ENCODE peak calls at places on chromosomes 7 and 10, in four cellular contexts. B is fibroblast of lung, L is tibial artery, C is fibroblast of mammary gland. K is an unnamed sample.

GRCh38 chr10:61398730-61399129 is 54.5 kb downstream of the TMEM26 start:
- DNase-seq in L (no peak), C (no peak), B (no peak), K (peak)

GRCh38 chr10:26627320-26627719 is 70.2 kb upstream of the PDSS1 start:
- DNase-seq in B (no peak), L (no peak), C (peak), K (no peak)

GRCh38 chr7:133036290-133036689 is 45.6 kb downstream of the CHCHD3 start:
- DNase-seq in L (no peak), C (no peak), B (no peak), K (no peak)

GRCh38 chr7:117212969-117213877 is 109.6 kb downstream of the WNT2 start:
- DNase-seq in B (peak), L (peak), C (peak), K (peak)

GRCh38 chr7:130242198-130243014 is 24.3 kb upstream of the CPA2 start:
- DNase-seq in L (peak), C (peak), B (peak), K (peak)

GRCh38 chr10:53983431-53983830 is 817.6 kb downstream of the PCDH15 start:
- DNase-seq in L (no peak), B (no peak), C (no peak), K (no peak)

GRCh38 chr7:143279186-143280098 is 5.3 kb upstream of the TMEM139 start:
- DNase-seq in C (peak), L (no peak), B (peak), K (peak)

GRCh38 chr10:87775766-87776165 is 42.3 kb downstream of the ATAD1 start:
- DNase-seq in B (peak), C (peak), L (no peak), K (peak)

GRCh38 chr10:11885437-11886137 is 62.4 kb downstream of the PROSER2 start:
- DNase-seq in C (no peak), L (no peak), B (no peak), K (no peak)

GRCh38 chr10:21243748-21244257 is 281.7 kb downstream of the SKIDA1 start:
- DNase-seq in L (no peak), B (no peak), C (no peak), K (no peak)

GRCh38 chr10:87603196-87603595 is 56.5 kb upstream of the PAPSS2 start:
- DNase-seq in B (no peak), L (no peak), C (no peak), K (no peak)

GRCh38 chr7:158063850-158064610 is 523.6 kb downstream of the PTPRN2 start:
- DNase-seq in C (no peak), B (no peak), L (no peak), K (no peak)

GRCh38 chr10:11875183-11875498 is 52.0 kb downstream of the PROSER2 start:
- DNase-seq in C (no peak), L (no peak), B (peak), K (no peak)

GRCh38 chr10:125024496-125025234 is 82.7 kb downstream of the ZRANB1 start:
- DNase-seq in C (no peak), L (no peak), B (no peak), K (no peak)

GRCh38 chr10:102120142-102120986 is at the start of gene LDB1:
- DNase-seq in B (peak), C (peak), L (peak), K (peak)

GRCh38 chr10:73262105-73262730 is 9.8 kb upstream of the MRPS16 start:
- DNase-seq in C (peak), L (no peak), B (peak), K (peak)

GRCh38 chr10:30215631-30216030 is 133.4 kb downstream of the MTPAP start:
- DNase-seq in B (no peak), L (no peak), C (peak), K (peak)

GRCh38 chr7:99500637-99501009 is 542 bp upstream of the ZNF394 start:
- DNase-seq in L (no peak), B (no peak), C (no peak), K (no peak)

GRCh38 chr7:30974605-30975256 is 11.0 kb downstream of the GHRHR start:
- DNase-seq in L (no peak), B (peak), C (peak), K (peak)

GRCh38 chr10:66353422-66353821 is 572.4 kb upstream of the LRRTM3 start:
- DNase-seq in L (no peak), B (no peak), C (no peak), K (no peak)

GRCh38 chr7:97064972-97065587 is 40.4 kb upstream of the DLX5 start:
- DNase-seq in L (no peak), C (peak), B (peak), K (peak)

GRCh38 chr10:26997610-26998009 is 102.7 kb downstream of the ANKRD26 start:
- DNase-seq in C (no peak), L (no peak), B (no peak), K (no peak)

GRCh38 chr10:16965740-16966447 is 148.7 kb upstream of the RSU1 start:
- DNase-seq in L (no peak), B (peak), C (peak), K (peak)

GRCh38 chr10:124918906-124919305 is 23.0 kb upstream of the ZRANB1 start:
- DNase-seq in B (peak), C (peak), L (no peak), K (no peak)

GRCh38 chr7:98250789-98251188 is 1.2 kb downstream of the TECPR1 start:
- DNase-seq in C (no peak), L (no peak), B (no peak), K (no peak)

GRCh38 chr10:102322914-102323313 is 72.6 kb upstream of the NFKB2 start:
- DNase-seq in C (no peak), L (no peak), B (no peak), K (no peak)

GRCh38 chr7:57205000-57205399 is 72.8 kb upstream of the ZNF479 start:
- DNase-seq in B (no peak), C (no peak), L (no peak), K (no peak)

GRCh38 chr7:289209-289755 is 688 bp upstream of the FOXL3 start:
- DNase-seq in C (no peak), L (no peak), B (no peak), K (no peak)

GRCh38 chr10:19412531-19412930 is 363.9 kb downstream of the MALRD1 start:
- DNase-seq in C (peak), L (no peak), B (peak), K (peak)

GRCh38 chr10:35420827-35421552 is 84.7 kb downstream of the CCNY start:
- DNase-seq in L (no peak), B (no peak), C (no peak), K (no peak)

GRCh38 chr10:131946321-131946751 is 35.4 kb downstream of the BNIP3 start:
- DNase-seq in C (peak), L (no peak), B (peak), K (peak)

GRCh38 chr10:131946880-131947279 is 34.8 kb downstream of the BNIP3 start:
- DNase-seq in C (no peak), L (no peak), B (no peak), K (no peak)

GRCh38 chr10:131938681-131939080 is 37.9 kb downstream of the PPP2R2D start:
- DNase-seq in C (no peak), B (no peak), L (no peak), K (no peak)

GRCh38 chr10:131942455-131942854 is 39.3 kb downstream of the BNIP3 start:
- DNase-seq in B (no peak), L (no peak), C (no peak), K (no peak)

DNA sequence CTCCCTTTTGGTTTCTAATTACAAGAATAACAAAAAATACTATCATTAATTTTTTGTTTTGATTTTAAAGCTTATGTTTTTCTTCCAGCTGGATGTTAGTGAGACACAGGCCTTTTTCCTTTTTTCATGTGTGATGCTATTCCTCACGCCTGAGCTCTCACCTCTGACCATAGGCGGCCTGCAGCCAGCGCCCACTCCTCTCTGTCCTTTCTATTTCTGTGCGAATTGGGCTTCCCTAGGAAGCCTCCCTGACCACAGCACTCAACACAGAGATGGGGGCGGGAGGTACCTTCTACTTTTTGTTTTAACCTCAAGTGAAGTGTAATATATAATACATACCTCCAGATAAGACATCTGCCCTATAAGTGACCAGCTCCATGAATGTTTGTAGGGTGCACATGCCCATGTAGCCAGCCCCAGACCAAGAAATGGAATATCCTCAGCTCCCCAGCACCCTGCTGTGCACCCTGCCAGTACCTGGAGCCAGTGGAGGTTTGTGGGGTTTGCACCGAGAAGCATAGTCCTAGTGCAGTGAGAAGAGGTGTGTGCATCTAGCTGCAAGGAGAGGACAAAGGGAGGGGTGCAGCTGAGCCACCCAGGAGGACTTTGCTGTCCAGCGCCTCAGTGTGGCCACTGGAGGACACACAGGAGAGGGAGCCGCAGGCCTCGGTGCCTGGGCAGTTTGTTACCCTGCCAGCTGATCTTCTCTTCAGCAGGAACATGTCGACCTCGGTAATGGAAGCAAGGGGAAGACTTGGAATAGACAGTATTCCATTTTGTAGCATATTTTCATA is 38.5 kb downstream of the BNIP3 start:
- DNase-seq in C (peak), L (no peak), B (peak), K (no peak)
- TF ChIP-seq CTCF in C (peak), L (no peak), B (peak), K (peak)

GRCh38 chr10:132276706-132277105 is 31.0 kb downstream of the STK32C start:
- DNase-seq in B (no peak), L (no peak), C (no peak), K (no peak)
- H3K4me3 ChIP-seq in B (no peak), L (no peak), C (no peak), K (no peak)

GRCh38 chr7:69036301-69036700 is 562.0 kb upstream of the AUTS2 start:
- DNase-seq in B (no peak), L (no peak), C (no peak), K (no peak)
- TF ChIP-seq CTCF in B (no peak), L (no peak), C (no peak), K (no peak)

GRCh38 chr10:132648072-132648855 is 110.7 kb downstream of the INPP5A start:
- DNase-seq in L (no peak), B (no peak), C (no peak), K (no peak)
- H3K4me3 ChIP-seq in L (no peak), B (no peak), C (no peak), K (no peak)

GRCh38 chr10:4434536-4435071 is 391.4 kb upstream of the AKR1E2 start:
- DNase-seq in C (no peak), L (no peak), B (peak), K (no peak)
- TF ChIP-seq CTCF in C (no peak), L (no peak), B (no peak), K (no peak)

GRCh38 chr7:27102578-27103442 is at the start of gene HOXA2:
- DNase-seq in C (peak), L (no peak), B (peak), K (no peak)

GRCh38 chr7:27103489-27104226 is 1.2 kb upstream of the HOXA2 start:
- DNase-seq in L (no peak), B (peak), C (no peak), K (no peak)

GRCh38 chr7:27101188-27101905 is 1.1 kb downstream of the HOXA2 start:
- DNase-seq in L (no peak), B (peak), C (peak), K (no peak)

GRCh38 chr7:27100601-27101187 is 1.8 kb downstream of the HOXA2 start:
- DNase-seq in C (no peak), L (no peak), B (peak), K (no peak)

GRCh38 chr7:27101906-27102577 is 441 bp downstream of the HOXA2 start:
- DNase-seq in C (no peak), L (no peak), B (peak), K (no peak)
- H3K4me3 ChIP-seq in C (peak), L (no peak), B (peak), K (no peak)

K was measured in bronchial epithelial cell.